ENCODE peak calls at places on chromosomes 3 and 15, in five cellular contexts. L, V, S, T and I are unnamed samples.
A peak's percentile ranks its signal among the peaks of the same experiment; 100 is the strongest.

GRCh38 chr15:65326109-65326508 is 21.6 kb downstream of the RNU5B-1 start:
- DNase-seq in L (no peak), V (peak; percentile 76), S (no peak), T (no peak), I (no peak)

GRCh38 chr15:67928666-67929065 is 88.8 kb upstream of the RNU6-1 start:
- DNase-seq in L (no peak), V (no peak), S (no peak), T (no peak), I (no peak)

GRCh38 chr3:134872405-134872804 is 77.3 kb downstream of the EPHB1 start:
- DNase-seq in L (no peak), V (no peak), S (no peak), T (no peak), I (no peak)

GRCh38 chr3:12229896-12230295 is 59.0 kb upstream of the PPARG start:
- DNase-seq in L (no peak), V (no peak), S (no peak), T (no peak), I (no peak)

GRCh38 chr3:186365202-186365974 is 3.4 kb upstream of the DGKG start:
- DNase-seq in L (no peak), V (peak; percentile 13), S (no peak), T (no peak), I (peak; percentile 42)

GRCh38 chr3:20974389-20974788 is 776.6 kb downstream of the ZNF385D start:
- DNase-seq in L (no peak), V (no peak), S (no peak), T (no peak), I (no peak)

GRCh38 chr15:39788800-39789565 is 6.3 kb upstream of the FSIP1 start:
- DNase-seq in L (no peak), V (no peak), S (no peak), T (no peak), I (no peak)

GRCh38 chr3:98962189-98962930 is 60.9 kb upstream of the DCBLD2 start:
- DNase-seq in L (peak; percentile 52), V (no peak), S (no peak), T (no peak), I (no peak)

GRCh38 chr3:22326305-22326704 is 575.3 kb upstream of the ZNF385D start:
- DNase-seq in L (no peak), V (no peak), S (no peak), T (no peak), I (no peak)

GRCh38 chr3:63800097-63800496 is 19.0 kb upstream of the C3orf49 start:
- DNase-seq in L (no peak), V (no peak), S (no peak), T (no peak), I (no peak)

GRCh38 chr3:152346058-152346457 is 77.3 kb downstream of the MBNL1 start:
- DNase-seq in L (no peak), V (no peak), S (no peak), T (no peak), I (no peak)

GRCh38 chr15:45136378-45136764 is 6.6 kb downstream of the DUOX1 start:
- DNase-seq in L (no peak), V (no peak), S (no peak), T (no peak), I (no peak)

GRCh38 chr15:67884514-67885225 is 44.8 kb upstream of the RNU6-1 start:
- DNase-seq in L (peak; percentile 54), V (peak; percentile 83), S (peak; percentile 28), T (peak; percentile 69), I (peak; percentile 84)